ENCODE peak calls at places on chromosome 15, in nine cellular contexts. M, Y, C, Z, U, A, V, N and L are unnamed samples.
A peak's percentile ranks its signal among the peaks of the same experiment; 100 is the strongest.

GRCh38 chr15:77094397-77095030 is 23.6 kb upstream of the TSPAN3 start:
- DNase-seq in M (no peak), Y (no peak), C (no peak), Z (no peak), U (no peak), A (no peak), V (no peak), N (no peak), L (peak; percentile 24)

GRCh38 chr15:89621547-89621946 is 33.7 kb downstream of the KIF7 start:
- DNase-seq in M (no peak), Y (no peak), C (no peak), Z (no peak), U (no peak), A (no peak), V (no peak), N (no peak), L (no peak)

GRCh38 chr15:78640840-78641733 is at the start of gene CHRNB4:
- DNase-seq in M (peak; percentile 42), Y (no peak), C (no peak), Z (no peak), U (no peak), A (no peak), V (no peak), N (no peak), L (no peak)

GRCh38 chr15:73755946-73756345 is 2.8 kb upstream of the INSYN1 start:
- DNase-seq in M (no peak), Y (no peak), C (no peak), Z (no peak), U (no peak), A (no peak), V (no peak), N (no peak), L (no peak)

GRCh38 chr15:88252441-88252840 is 4.1 kb downstream of the NTRK3 start:
- DNase-seq in M (no peak), Y (no peak), C (no peak), Z (no peak), U (no peak), A (no peak), V (no peak), N (no peak), L (no peak)

GRCh38 chr15:57559875-57560274 is 31.8 kb upstream of the MYZAP start:
- DNase-seq in M (peak; percentile 90), Y (peak; percentile 74), C (peak; percentile 58), Z (no peak), U (peak; percentile 84), A (peak; percentile 44), V (peak; percentile 61), N (peak; percentile 93), L (peak; percentile 72)

GRCh38 chr15:49855917-49856637 is 235.2 kb downstream of the DTWD1 start:
- DNase-seq in M (no peak), Y (no peak), C (peak; percentile 63), Z (no peak), U (no peak), A (no peak), V (peak; percentile 52), N (no peak), L (no peak)

GRCh38 chr15:98611808-98612207 is 36.5 kb upstream of the IGF1R start:
- DNase-seq in M (no peak), Y (no peak), C (no peak), Z (no peak), U (no peak), A (peak; percentile 8), V (no peak), N (peak; percentile 3), L (no peak)

GRCh38 chr15:65558336-65558735 is 28.1 kb downstream of the HACD3 start:
- DNase-seq in M (no peak), Y (no peak), C (no peak), Z (no peak), U (no peak), A (no peak), V (no peak), N (no peak), L (no peak)

GRCh38 chr15:70474682-70475438 is 288.5 kb downstream of the UACA start:
- DNase-seq in M (no peak), Y (no peak), C (peak; percentile 88), Z (no peak), U (peak; percentile 93), A (peak; percentile 94), V (peak; percentile 44), N (no peak), L (no peak)

GRCh38 chr15:63324770-63325169 is 47.4 kb downstream of the APH1B start:
- DNase-seq in M (no peak), Y (no peak), C (no peak), Z (no peak), U (no peak), A (no peak), V (no peak), N (no peak), L (no peak)

GRCh38 chr15:40511472-40512133 is 40.8 kb downstream of the CHST14 start:
- DNase-seq in M (peak; percentile 84), Y (peak; percentile 96), C (peak; percentile 56), Z (no peak), U (peak; percentile 93), A (peak; percentile 44), V (peak; percentile 56), N (peak; percentile 77), L (peak; percentile 79)

GRCh38 chr15:40510201-40510600 is 39.4 kb downstream of the CHST14 start:
- DNase-seq in M (no peak), Y (no peak), C (no peak), Z (no peak), U (no peak), A (no peak), V (no peak), N (no peak), L (no peak)

GRCh38 chr15:40508216-40508615 is 37.4 kb downstream of the CHST14 start:
- DNase-seq in M (no peak), Y (no peak), C (no peak), Z (no peak), U (no peak), A (no peak), V (no peak), N (no peak), L (no peak)

GRCh38 chr15:40511093-40511471 is 40.3 kb downstream of the CHST14 start:
- DNase-seq in M (peak; percentile 11), Y (no peak), C (peak; percentile 34), Z (no peak), U (no peak), A (no peak), V (no peak), N (peak; percentile 56), L (peak; percentile 41)

GRCh38 chr15:40506964-40507571 is 36.3 kb downstream of the CHST14 start:
- DNase-seq in M (peak; percentile 76), Y (peak; percentile 93), C (peak; percentile 84), Z (no peak), U (peak; percentile 78), A (peak; percentile 42), V (peak; percentile 64), N (peak; percentile 79), L (peak; percentile 87)
- TF ChIP-seq POLR2A in M (no peak), Y (peak; percentile 17), C (no peak), Z (no peak), U (no peak), A (no peak), V (no peak), N (no peak), L (no peak)

DNA sequence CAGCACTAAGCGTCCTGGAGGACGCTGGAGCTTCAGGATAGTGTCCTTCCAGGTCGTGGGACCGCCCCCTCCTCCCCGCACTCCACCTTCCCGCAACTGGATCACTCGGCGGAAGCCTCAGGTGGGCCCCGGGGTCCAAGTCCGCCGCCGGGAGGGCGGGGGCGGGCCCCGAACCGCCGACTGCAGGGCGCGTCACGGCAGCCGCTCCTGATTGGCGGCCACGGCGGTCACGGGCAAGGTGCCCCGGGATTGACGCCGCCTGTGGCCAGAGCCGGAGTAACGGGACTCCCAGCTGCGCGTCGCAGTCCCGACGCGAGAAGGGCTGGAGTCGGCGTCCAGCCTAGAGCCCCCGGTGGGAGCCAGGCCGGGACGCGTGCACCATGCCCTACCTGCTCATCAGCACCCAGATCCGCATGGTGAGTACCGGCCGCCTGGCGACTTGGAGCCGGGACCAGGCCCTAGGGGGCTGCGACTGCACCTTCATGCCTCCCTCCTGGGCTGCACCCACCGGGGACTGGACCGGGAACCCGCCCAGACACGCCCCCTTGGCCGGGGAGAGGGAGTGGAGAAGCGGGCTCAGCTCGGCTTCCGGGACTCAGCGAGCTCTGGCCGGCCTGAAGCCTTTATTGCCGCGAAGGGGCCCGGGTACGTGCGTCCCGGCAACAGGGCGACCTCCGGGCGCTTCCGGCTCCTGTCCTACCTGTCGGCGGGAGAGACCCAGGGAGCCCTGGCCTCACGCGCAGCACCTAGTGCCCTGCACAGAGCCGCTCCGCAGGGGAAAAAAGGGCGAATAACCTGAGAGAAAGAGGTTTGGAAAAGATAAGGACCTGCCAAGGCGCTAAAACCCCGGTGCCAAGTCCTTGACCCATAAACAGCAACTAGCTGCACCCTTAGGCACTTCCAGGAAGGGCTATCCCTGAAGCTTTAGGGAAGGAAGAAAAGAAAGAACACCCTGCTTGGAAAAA is at the start of gene GCHFR:
- DNase-seq in M (peak; percentile 90), Y (peak; percentile 90), C (peak; percentile 80), Z (no peak), U (peak; percentile 81), A (peak; percentile 65), V (peak; percentile 78), N (peak; percentile 91), L (peak; percentile 89)
- TF ChIP-seq POLR2A in M (peak; percentile 71), Y (peak; percentile 38), C (peak; percentile 76), Z (no peak), U (no peak), A (no peak), V (peak; percentile 53), N (peak; percentile 82), L (peak; percentile 23)

DNA sequence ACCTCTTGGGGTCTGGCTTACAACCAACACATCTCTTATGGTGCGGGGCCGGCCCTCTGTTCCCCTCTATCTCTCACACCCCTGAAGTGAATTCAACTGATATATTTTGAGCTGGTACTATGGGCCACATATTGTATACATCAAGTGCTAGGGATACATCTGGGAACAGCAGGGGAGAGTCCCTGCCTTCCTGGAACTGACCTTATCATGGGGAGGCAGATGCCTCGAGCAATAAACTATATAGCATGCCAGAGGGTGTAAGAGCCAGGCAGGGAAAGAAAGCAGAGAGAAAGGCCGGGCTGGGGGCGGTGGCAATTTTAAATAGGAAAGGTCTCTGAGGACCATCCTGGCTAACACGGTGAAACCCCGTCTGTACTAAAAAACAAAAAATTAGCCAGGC is 60.5 kb upstream of the TRPM1 start:
- DNase-seq in M (no peak), Y (no peak), C (no peak), Z (no peak), U (no peak), A (no peak), V (no peak), N (no peak), L (peak; percentile 72)
- TF ChIP-seq POLR2A in M (no peak), Y (no peak), C (no peak), Z (no peak), U (no peak), A (no peak), V (no peak), N (no peak), L (no peak)

DNA sequence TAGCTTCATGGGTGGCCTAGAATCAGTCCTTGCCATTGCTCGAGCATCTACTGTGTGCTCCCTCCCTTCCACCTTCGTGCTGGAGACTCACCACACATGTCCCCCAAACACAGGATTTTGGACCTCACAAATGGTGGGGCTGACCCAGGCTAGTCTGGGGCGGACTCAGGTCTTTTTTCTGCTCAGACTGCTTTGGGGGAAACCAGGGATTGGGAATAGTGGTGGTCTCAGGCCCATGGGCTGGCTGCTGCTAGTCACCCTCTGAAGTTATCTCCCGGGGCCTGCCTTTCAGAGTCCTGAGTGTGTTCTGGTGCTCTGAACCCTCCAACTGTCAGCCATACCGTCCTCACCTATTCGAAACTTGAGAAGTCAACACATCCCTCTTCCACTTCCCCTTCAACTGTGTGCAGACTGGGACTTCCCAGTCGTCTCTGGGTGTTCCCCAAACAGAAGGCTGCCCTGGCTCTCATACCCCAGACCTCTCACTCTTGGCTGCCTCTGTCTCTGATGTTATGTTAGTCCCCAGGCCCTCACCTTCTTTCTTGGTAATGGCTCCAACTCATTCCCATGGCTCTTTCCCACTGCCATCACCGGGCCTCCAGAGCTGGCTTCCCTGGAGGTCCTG is 46.0 kb downstream of the PPCDC start:
- DNase-seq in M (no peak), Y (peak; percentile 10), C (peak; percentile 68), Z (no peak), U (no peak), A (no peak), V (no peak), N (peak; percentile 69), L (no peak)
- TF ChIP-seq POLR2A in M (no peak), Y (no peak), C (no peak), Z (no peak), U (no peak), A (no peak), V (no peak), N (no peak), L (no peak)